ENCODE peak calls at places on chromosomes 12 and 14, in seven cellular contexts. Y, N, P, X, C, Z and T are unnamed samples.

GRCh38 chr14:69535230-69535848 is 39.3 kb downstream of the CCDC177 start:
- DNase-seq in N (peak; percentile 45), P (no peak), Y (peak; percentile 64), Z (peak; percentile 71), X (peak; percentile 42), C (peak; percentile 72), T (peak; percentile 16)

GRCh38 chr12:79482323-79482722 is 208.4 kb downstream of the PAWR start:
- DNase-seq in X (no peak), C (no peak), N (no peak), Z (no peak), P (no peak), Y (no peak), T (no peak)

GRCh38 chr14:106268013-106268727 is 741.8 kb downstream of the TMEM121 start:
- DNase-seq in N (peak; percentile 45), C (no peak), Z (no peak), P (peak; percentile 86), X (no peak), Y (no peak), T (no peak)

GRCh38 chr12:52186135-52186840 is 5.5 kb downstream of the KRT80 start:
- DNase-seq in P (no peak), Y (no peak), C (peak; percentile 55), Z (peak; percentile 92), X (peak; percentile 86), N (no peak), T (no peak)

GRCh38 chr12:107775093-107775721 is 703 bp downstream of the ASCL4 start:
- DNase-seq in C (peak; percentile 14), P (no peak), Y (peak; percentile 64), X (no peak), Z (no peak), N (no peak), T (no peak)

GRCh38 chr12:124049451-124050094 is 76.6 kb downstream of the ZNF664 start:
- DNase-seq in P (no peak), Z (no peak), X (no peak), Y (no peak), N (no peak), C (no peak), T (no peak)

GRCh38 chr14:65032319-65032718 is 45.6 kb downstream of the FNTB start:
- DNase-seq in C (no peak), P (no peak), Z (no peak), Y (no peak), X (no peak), N (no peak), T (no peak)

GRCh38 chr14:68627868-68628604 is 164.8 kb downstream of the ZFP36L1 start:
- DNase-seq in Y (peak; percentile 32), P (peak; percentile 38), Z (peak; percentile 28), N (peak; percentile 77), C (peak; percentile 88), X (no peak), T (no peak)

GRCh38 chr12:47071241-47071852 is 8.1 kb upstream of the PCED1B start:
- DNase-seq in N (no peak), Z (peak; percentile 35), Y (no peak), X (peak; percentile 55), P (no peak), C (peak; percentile 28), T (no peak)

GRCh38 chr14:72651081-72651480 is 242.8 kb downstream of the DPF3 start:
- DNase-seq in X (no peak), Z (peak; percentile 75), P (no peak), C (no peak), Y (no peak), N (no peak), T (no peak)

GRCh38 chr12:46342562-46343033 is 30.0 kb downstream of the SLC38A2 start:
- DNase-seq in N (peak; percentile 29), P (peak; percentile 17), Z (peak; percentile 73), C (peak; percentile 43), X (peak; percentile 50), Y (peak; percentile 18), T (no peak)

GRCh38 chr12:118302053-118302452 is 70.7 kb downstream of the TAOK3 start:
- DNase-seq in C (no peak), N (no peak), Y (no peak), X (no peak), P (no peak), Z (peak; percentile 99), T (no peak)

GRCh38 chr12:22477166-22477893 is 67.0 kb downstream of the C2CD5 start:
- DNase-seq in N (no peak), P (no peak), X (no peak), Z (no peak), Y (no peak), C (no peak), T (peak; percentile 85)

GRCh38 chr12:92199846-92200576 is 54.4 kb upstream of the BTG1 start:
- DNase-seq in P (no peak), Z (no peak), N (no peak), X (no peak), Y (no peak), C (no peak), T (no peak)

GRCh38 chr12:130710001-130710732 is 5.9 kb downstream of the RIMBP2 start:
- DNase-seq in C (no peak), Z (no peak), Y (no peak), P (no peak), X (no peak), N (no peak), T (no peak)

GRCh38 chr12:4011597-4011996 is 138.4 kb upstream of the PARP11 start:
- DNase-seq in Y (no peak), Z (peak; percentile 58), P (no peak), X (peak; percentile 65), C (peak; percentile 55), N (no peak), T (no peak)

GRCh38 chr12:27382126-27382795 is 49.6 kb downstream of the BMAL2 start:
- DNase-seq in Y (no peak), C (no peak), N (no peak), P (no peak), Z (peak; percentile 33), X (peak; percentile 19), T (no peak)

GRCh38 chr14:88359500-88359899 is 26.0 kb upstream of the SPATA7 start:
- DNase-seq in Z (no peak), N (no peak), X (no peak), P (no peak), Y (no peak), C (no peak), T (no peak)

GRCh38 chr12:68349921-68350606 is 17.9 kb upstream of the MDM1 start:
- DNase-seq in Z (peak; percentile 44), P (no peak), Y (no peak), C (no peak), N (no peak), X (peak; percentile 67), T (no peak)

GRCh38 chr12:49733219-49734017 is 7.9 kb upstream of the TMBIM6 start:
- DNase-seq in P (no peak), Y (no peak), N (no peak), X (no peak), Z (no peak), C (no peak), T (no peak)

GRCh38 chr14:70907172-70907995 is at the start of gene PCNX1:
- DNase-seq in Y (peak; percentile 93), Z (peak; percentile 86), N (peak; percentile 87), C (peak; percentile 97), P (peak; percentile 89), X (peak; percentile 85), T (no peak)

GRCh38 chr14:75720828-75721227 is 59.8 kb downstream of the TTLL5 start:
- DNase-seq in Y (no peak), Z (no peak), C (peak; percentile 77), X (no peak), P (no peak), N (no peak), T (no peak)

GRCh38 chr12:51270067-51270846 is at the start of gene SMAGP:
- DNase-seq in C (peak; percentile 89), X (peak; percentile 77), P (peak; percentile 28), N (peak; percentile 86), Y (peak; percentile 78), Z (peak; percentile 86), T (no peak)

GRCh38 chr12:51020448-51021182 is 5.6 kb downstream of the SLC11A2 start:
- DNase-seq in N (no peak), X (no peak), Y (no peak), C (no peak), Z (no peak), P (no peak), T (no peak)

GRCh38 chr14:69320581-69321365 is 60.8 kb downstream of the GALNT16 start:
- DNase-seq in N (no peak), P (no peak), X (no peak), Y (no peak), C (no peak), Z (no peak), T (no peak)

GRCh38 chr14:104864267-104865068 is 600 bp upstream of the CEP170B start:
- DNase-seq in P (no peak), X (peak; percentile 37), N (peak; percentile 95), Y (peak; percentile 18), C (peak; percentile 90), Z (peak; percentile 77), T (no peak)

GRCh38 chr12:32822344-32822743 is 66.6 kb upstream of the YARS2 start:
- DNase-seq in Y (no peak), P (no peak), C (no peak), N (no peak), Z (peak; percentile 21), X (no peak), T (no peak)

GRCh38 chr12:6831450-6831995 is 3.3 kb downstream of the P3H3 start:
- DNase-seq in N (no peak), C (no peak), Y (no peak), Z (no peak), P (no peak), X (no peak), T (no peak)

GRCh38 chr14:55336161-55336560 is 64.9 kb downstream of the FBXO34 start:
- DNase-seq in X (no peak), Z (peak; percentile 27), P (no peak), C (no peak), N (no peak), Y (no peak), T (no peak)

GRCh38 chr12:80937391-80938238 is at the start of gene LIN7A:
- DNase-seq in Y (peak; percentile 45), X (no peak), P (no peak), Z (no peak), C (peak; percentile 58), N (peak; percentile 17), T (no peak)

GRCh38 chr14:103527408-103528157 is 1.4 kb upstream of the TRMT61A start:
- DNase-seq in N (no peak), Y (no peak), C (no peak), P (no peak), X (peak; percentile 46), Z (no peak), T (no peak)

GRCh38 chr12:92533280-92533890 is 169.4 kb upstream of the PLEKHG7 start:
- DNase-seq in Z (no peak), C (no peak), Y (no peak), N (no peak), P (no peak), X (no peak), T (no peak)

GRCh38 chr12:3607039-3607719 is 116.2 kb downstream of the PRMT8 start:
- DNase-seq in P (no peak), N (no peak), Z (no peak), C (no peak), X (no peak), Y (no peak), T (no peak)

GRCh38 chr12:8687846-8688601 is 9.8 kb upstream of the RIMKLB start:
- DNase-seq in Z (peak; percentile 11), Y (peak; percentile 41), P (no peak), X (peak; percentile 89), N (no peak), C (peak; percentile 81), T (peak; percentile 38)

GRCh38 chr12:14111230-14111865 is 129.9 kb upstream of the GRIN2B start:
- DNase-seq in Y (peak; percentile 36), Z (peak; percentile 30), C (peak; percentile 37), P (no peak), X (peak; percentile 15), N (no peak), T (no peak)

GRCh38 chr12:93429852-93430251 is 11.9 kb downstream of the UBE2N start:
- DNase-seq in P (no peak), N (no peak), Y (no peak), Z (no peak), X (no peak), C (no peak), T (no peak)

GRCh38 chr14:51139221-51139681 is 44.3 kb upstream of the TRIM9 start:
- DNase-seq in C (peak; percentile 22), Z (no peak), N (peak; percentile 44), P (no peak), Y (no peak), X (no peak), T (no peak)